ENCODE peak calls at places on chromosomes 7 and 10, in ten cellular contexts. O is COR-L47; B is NCI-H2081; F is activated CD4-positive, alpha-beta T cell treated with anti-CD3 and anti-CD28 coated beads for 24 hours; X is colonic mucosa; W is smooth muscle cell of the brain vasculature; I is upper lobe of right lung; Q is activated naive CD4-positive, alpha-beta T cell treated with anti-CD3 and anti-CD28 coated beads for 36 hours; T is astrocyte of the spinal cord; E is Panc1. C is an unnamed sample.
A peak's percentile ranks its signal among the peaks of the same experiment; 100 is the strongest.

GRCh38 chr10:103491729-103492364 is 1.7 kb upstream of the NEURL1 start:
- DNase-seq in O (no peak), B (no peak), F (no peak), X (no peak), W (peak; percentile 79), I (no peak), Q (no peak), T (peak; percentile 78), E (peak; percentile 20), C (no peak)

GRCh38 chr10:17883621-17884020 is 68.1 kb upstream of the SLC39A12 start:
- DNase-seq in O (no peak), B (peak; percentile 76), F (no peak), X (peak; percentile 29), W (no peak), I (no peak), Q (no peak), T (no peak), E (no peak), C (no peak)

GRCh38 chr7:101820703-101821102 is 3.3 kb downstream of the CUX1 start:
- DNase-seq in O (no peak), B (no peak), F (no peak), X (no peak), W (no peak), I (no peak), Q (no peak), T (no peak), E (no peak), C (no peak)

GRCh38 chr7:50497068-50497642 is 47.0 kb upstream of the FIGNL1 start:
- DNase-seq in O (no peak), B (no peak), F (no peak), X (peak; percentile 66), W (no peak), I (no peak), Q (no peak), T (peak; percentile 60), E (no peak), C (no peak)

GRCh38 chr10:122986340-122986739 is 6.1 kb downstream of the PSTK start:
- DNase-seq in O (no peak), B (no peak), F (no peak), X (no peak), W (no peak), I (no peak), Q (no peak), T (no peak), E (no peak), C (no peak)

GRCh38 chr7:120609136-120609753 is 248.7 kb downstream of the TSPAN12 start:
- DNase-seq in O (peak; percentile 0), B (no peak), F (no peak), X (no peak), W (no peak), I (no peak), Q (no peak), T (no peak), E (no peak), C (no peak)

GRCh38 chr7:74355091-74355490 is 65.9 kb downstream of the CLIP2 start:
- DNase-seq in O (no peak), B (no peak), F (no peak), X (peak; percentile 43), W (peak; percentile 54), I (no peak), Q (peak; percentile 24), T (peak; percentile 87), E (peak; percentile 51), C (no peak)

GRCh38 chr10:42939237-42939636 is 137.6 kb upstream of the RET start:
- DNase-seq in O (no peak), B (no peak), F (no peak), X (no peak), W (no peak), I (no peak), Q (no peak), T (no peak), E (no peak), C (no peak)

GRCh38 chr7:35848728-35849127 is 47.9 kb downstream of the SEPTIN7 start:
- DNase-seq in O (peak; percentile 59), B (peak; percentile 84), F (no peak), X (no peak), W (no peak), I (no peak), Q (no peak), T (no peak), E (no peak), C (no peak)

GRCh38 chr10:132419631-132420468 is 22.9 kb downstream of the PWWP2B start:
- DNase-seq in O (no peak), B (no peak), F (no peak), X (no peak), W (no peak), I (no peak), Q (no peak), T (no peak), E (no peak), C (no peak)

GRCh38 chr10:121293121-121293520 is 305.1 kb downstream of the FGFR2 start:
- DNase-seq in O (no peak), B (no peak), F (no peak), X (no peak), W (no peak), I (no peak), Q (no peak), T (no peak), E (no peak), C (no peak)

GRCh38 chr7:66181845-66182244 is 23.3 kb upstream of the TPST1 start:
- DNase-seq in O (no peak), B (no peak), F (no peak), X (no peak), W (no peak), I (no peak), Q (no peak), T (no peak), E (no peak), C (no peak)

C was measured in NCI-H1930.